ENCODE peak calls at places on chromosomes 4 and X, in six cellular contexts. Q is K562, D is GM12892, F is H1, R is GM12878, J is HepG2. X is an unnamed sample.

GRCh38 chrX:48938721-48939416 is 18.5 kb downstream of the OTUD5 start:
- DNase-seq in J (no peak), Q (no peak), F (no peak), D (no peak), R (peak; percentile 84), X (no peak)

GRCh38 chr4:183182873-183183725 is 84.0 kb downstream of the WWC2 start:
- DNase-seq in J (peak; percentile 86), R (no peak), F (peak; percentile 89), D (no peak), Q (no peak), X (no peak)

GRCh38 chr4:16627999-16628398 is 270.4 kb downstream of the LDB2 start:
- DNase-seq in F (no peak), D (no peak), J (no peak), Q (no peak), R (no peak), X (no peak)

GRCh38 chr4:119785963-119786362 is 157.4 kb upstream of the PDE5A start:
- DNase-seq in J (peak; percentile 3), Q (no peak), D (no peak), R (no peak), F (no peak), X (no peak)

GRCh38 chrX:136457303-136457917 is 30.3 kb upstream of the BRS3 start:
- DNase-seq in Q (no peak), D (no peak), R (no peak), J (no peak), F (no peak), X (no peak)

GRCh38 chr4:163161536-163162205 is 5.0 kb downstream of the NAF1 start:
- DNase-seq in Q (no peak), R (no peak), J (peak; percentile 3), D (no peak), F (no peak), X (no peak)

GRCh38 chrX:138885886-138886285 is 174.4 kb upstream of the FGF13 start:
- DNase-seq in R (no peak), F (no peak), D (no peak), Q (no peak), J (no peak), X (no peak)

GRCh38 chr4:182213024-182213423 is 30.2 kb upstream of the TENM3 start:
- DNase-seq in D (no peak), F (no peak), R (no peak), J (no peak), Q (no peak), X (no peak)

GRCh38 chr4:1041936-1042330 is 30.5 kb downstream of the FGFRL1 start:
- DNase-seq in Q (no peak), F (no peak), J (no peak), R (no peak), D (no peak), X (no peak)

GRCh38 chr4:23333556-23333945 is 556.3 kb downstream of the PPARGC1A start:
- DNase-seq in D (no peak), F (no peak), J (no peak), Q (no peak), R (no peak), X (no peak)

GRCh38 chrX:66163849-66164401 is at the start of gene HEPH:
- DNase-seq in D (no peak), J (no peak), R (peak; percentile 12), Q (peak; percentile 54), F (peak; percentile 2), X (no peak)

GRCh38 chr4:25860586-25861421 is 2.0 kb downstream of the SEL1L3 start:
- DNase-seq in J (no peak), D (no peak), F (no peak), R (no peak), Q (peak; percentile 46), X (no peak)

GRCh38 chr4:146142768-146143167 is 32.8 kb upstream of the LSM6 start:
- DNase-seq in F (no peak), R (no peak), D (no peak), J (no peak), Q (no peak), X (no peak)

GRCh38 chrX:134478374-134478773 is 18.4 kb downstream of the HPRT1 start:
- DNase-seq in Q (no peak), F (no peak), J (no peak), D (no peak), R (no peak), X (no peak)

GRCh38 chr4:38077791-38078489 is 117.7 kb downstream of the PTTG2 start:
- DNase-seq in R (no peak), J (peak; percentile 93), D (no peak), F (no peak), Q (no peak), X (no peak)

GRCh38 chr4:74320559-74321118 is 12.4 kb downstream of the EPGN start:
- DNase-seq in J (peak; percentile 58), Q (peak; percentile 17), F (peak; percentile 27), D (no peak), R (peak; percentile 9), X (no peak)

GRCh38 chr4:119099227-119099910 is 36.3 kb upstream of the MYOZ2 start:
- DNase-seq in D (no peak), R (no peak), J (no peak), F (no peak), Q (no peak), X (no peak)

GRCh38 chrX:10922158-10922557 is 189.0 kb upstream of the HCCS start:
- DNase-seq in D (no peak), Q (no peak), J (peak; percentile 1), R (no peak), F (no peak), X (no peak)

GRCh38 chr4:61373901-61374611 is 173.9 kb downstream of the ADGRL3 start:
- DNase-seq in J (no peak), F (no peak), D (no peak), R (no peak), Q (no peak), X (no peak)

GRCh38 chr4:158949094-158949493 is 153.8 kb upstream of the RAPGEF2 start:
- DNase-seq in F (no peak), R (no peak), Q (no peak), D (no peak), J (no peak), X (no peak)

GRCh38 chr4:2927016-2927695 is 36.0 kb downstream of the NOP14 start:
- DNase-seq in Q (no peak), D (no peak), J (no peak), F (no peak), R (no peak), X (no peak)

GRCh38 chr4:84683486-84683885 is 100.6 kb downstream of the CDS1 start:
- DNase-seq in D (no peak), R (no peak), Q (no peak), J (no peak), F (no peak), X (no peak)

GRCh38 chrX:142549923-142550322 is 344.8 kb upstream of the MAGEC2 start:
- DNase-seq in D (no peak), Q (no peak), R (no peak), J (no peak), F (no peak), X (no peak)

GRCh38 chrX:44062842-44063241 is 89.7 kb upstream of the NDP start:
- DNase-seq in J (no peak), Q (no peak), R (no peak), F (no peak), D (no peak), X (no peak)

GRCh38 chr4:19982556-19982955 is 269.1 kb upstream of the SLIT2 start:
- DNase-seq in R (no peak), F (no peak), D (no peak), Q (no peak), J (no peak), X (no peak)

DNA sequence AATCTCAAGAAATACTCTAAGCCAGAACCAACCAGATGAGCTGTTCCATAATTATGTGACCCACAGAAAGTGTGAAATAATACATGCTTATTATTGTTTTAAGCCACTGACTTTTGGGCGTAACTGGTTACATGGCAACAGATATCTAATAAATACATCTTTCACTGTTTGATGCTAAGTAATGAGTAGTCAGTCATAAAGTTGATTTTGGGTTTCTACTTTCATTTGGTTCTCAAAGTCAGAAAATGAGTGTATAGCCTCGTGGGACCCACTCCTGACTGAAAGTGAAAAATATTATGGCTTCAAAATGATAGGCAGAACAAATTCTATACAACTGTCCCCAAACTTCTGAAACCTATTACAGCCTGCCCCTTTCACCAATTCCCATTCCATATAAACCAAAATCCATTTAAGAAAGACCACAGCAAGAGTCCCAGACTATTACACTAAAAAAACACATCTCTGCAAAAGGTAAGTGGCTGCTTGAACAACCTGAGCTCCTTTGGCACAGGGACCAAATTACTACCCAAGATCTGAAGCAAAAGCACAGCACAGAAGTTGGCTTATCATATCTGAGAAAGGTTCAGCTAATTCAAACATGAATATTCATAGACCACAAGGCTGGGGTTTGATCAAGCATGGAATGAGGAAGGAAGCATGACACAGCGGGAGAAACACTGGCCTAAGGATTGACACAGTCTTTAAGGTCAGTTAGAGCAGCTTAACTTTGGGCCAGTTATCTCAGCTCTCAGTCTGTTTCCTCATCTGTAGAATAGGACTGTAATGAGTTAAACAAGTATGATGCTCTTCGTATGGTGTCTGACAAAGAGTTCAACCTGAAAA is 88.2 kb upstream of the CBR4 start:
- DNase-seq in J (no peak), Q (no peak), R (peak; percentile 61), F (no peak), D (no peak), X (no peak)
- TF ChIP-seq TAF1 in J (no peak), Q (no peak), R (no peak), F (no peak), D (no peak), X (no peak)

GRCh38 chr4:153486281-153487151 is 20.4 kb downstream of the TMEM131L start:
- DNase-seq in J (peak; percentile 72), Q (no peak), D (no peak), R (no peak), F (no peak), X (no peak)
- TF ChIP-seq POLR2AphosphoS5 in J (no peak), Q (no peak), D (peak; percentile 52), R (no peak), F (no peak), X (peak; percentile 42)

GRCh38 chr4:123524958-123525628 is 128.5 kb downstream of the SPRY1 start:
- DNase-seq in Q (no peak), J (peak; percentile 76), D (no peak), F (no peak), R (no peak), X (no peak)

GRCh38 chr4:123530357-123530756 is 133.8 kb downstream of the SPRY1 start:
- DNase-seq in D (no peak), R (no peak), J (no peak), F (no peak), Q (no peak), X (no peak)

GRCh38 chr4:123528501-123529277 is 132.1 kb downstream of the SPRY1 start:
- DNase-seq in F (no peak), D (no peak), J (peak; percentile 80), Q (no peak), R (no peak), X (no peak)

GRCh38 chr4:123526511-123526910 is 129.9 kb downstream of the SPRY1 start:
- DNase-seq in R (no peak), D (no peak), F (no peak), Q (no peak), J (no peak), X (no peak)

DNA sequence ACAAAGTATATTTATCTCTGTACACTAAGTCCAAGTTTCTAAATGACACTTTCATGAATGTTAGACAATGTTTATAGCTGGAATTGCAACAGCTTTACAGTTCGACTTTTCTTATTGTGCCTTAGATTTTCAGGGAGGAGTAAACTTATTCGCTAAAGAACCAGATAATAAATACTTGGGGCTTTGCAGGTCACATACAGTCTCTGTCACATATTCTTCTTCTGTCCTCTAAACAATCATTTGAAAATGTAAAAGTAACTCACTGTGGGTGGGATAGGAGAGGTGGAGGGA is 132.6 kb downstream of the SPRY1 start:
- DNase-seq in Q (no peak), J (no peak), D (no peak), F (no peak), R (no peak), X (no peak)
- TF ChIP-seq POLR2A in Q (no peak), J (no peak), D (no peak), F (no peak), R (no peak), X (no peak)

GRCh38 chr4:148999924-149000323 is 557.7 kb upstream of the NR3C2 start:
- DNase-seq in J (no peak), Q (no peak), F (no peak), D (no peak), R (no peak), X (no peak)
- TF ChIP-seq TAF1 in J (no peak), Q (no peak), F (no peak), D (no peak), R (no peak), X (no peak)